ENCODE peak calls at places on chromosomes 12 and 14, in seven cellular contexts. M is GM12878; Q is RWPE2; F is pancreas; B is heart left ventricle; X is PC-3; D is CD8-positive, alpha-beta T cell. P is an unnamed sample. For H3K4me1, the result is how much of the 10 kb centered on the place peaks cover.

GRCh38 chr12:53869500-53869899 is 69.1 kb upstream of the HOXC13 start:
- ATAC-seq in Q (peak), M (no peak), B (no peak), F (peak), X (no peak), D (no peak), P (no peak)

GRCh38 chr14:64118892-64119291 is 175.3 kb downstream of the ESR2 start:
- ATAC-seq in D (no peak), B (no peak), Q (no peak), F (peak), M (no peak), X (peak), P (no peak)

GRCh38 chr14:92033912-92034687 is 5.8 kb downstream of the TRIP11 start:
- ATAC-seq in F (peak), D (no peak), M (no peak), B (no peak), Q (no peak), X (no peak), P (no peak)

GRCh38 chr14:91737619-91738018 is 5.7 kb upstream of the CATSPERB start:
- ATAC-seq in X (no peak), M (no peak), Q (peak), B (no peak), D (no peak), F (no peak), P (no peak)

GRCh38 chr14:99320621-99321235 is 48.7 kb upstream of the BCL11B start:
- ATAC-seq in X (no peak), B (no peak), D (peak), Q (no peak), F (no peak), M (peak), P (no peak)

GRCh38 chr12:92977326-92977725 is 48.2 kb upstream of the EEA1 start:
- ATAC-seq in D (peak), F (no peak), B (peak), X (no peak), Q (no peak), M (no peak), P (no peak)

GRCh38 chr14:61502459-61503093 is 181.2 kb downstream of the PRKCH start:
- ATAC-seq in Q (peak), X (no peak), M (peak), B (no peak), F (no peak), D (peak), P (no peak)

GRCh38 chr12:93060071-93060665 is 131.1 kb upstream of the EEA1 start:
- ATAC-seq in X (no peak), Q (no peak), F (peak), D (no peak), M (peak), B (no peak), P (no peak)

GRCh38 chr14:69291891-69292586 is 32.1 kb downstream of the GALNT16 start:
- ATAC-seq in B (peak), D (no peak), M (no peak), X (no peak), F (no peak), Q (peak), P (no peak)

GRCh38 chr12:117105902-117106301 is 6.7 kb upstream of the TESC start:
- ATAC-seq in M (peak), F (no peak), X (peak), D (peak), Q (peak), B (no peak), P (no peak)

GRCh38 chr14:55546212-55546874 is 33.7 kb upstream of the KTN1 start:
- ATAC-seq in B (no peak), M (peak), X (no peak), D (no peak), F (no peak), Q (no peak), P (no peak)

GRCh38 chr12:5293773-5294172 is 138.1 kb upstream of the NTF3 start:
- ATAC-seq in M (no peak), B (no peak), D (no peak), F (no peak), Q (no peak), X (no peak), P (no peak)

GRCh38 chr12:72072613-72073212 is 134.1 kb downstream of the TPH2 start:
- ATAC-seq in D (no peak), B (no peak), M (no peak), X (no peak), F (no peak), Q (no peak), P (no peak)

GRCh38 chr14:51168220-51168613 is 71.8 kb upstream of the TMX1 start:
- ATAC-seq in D (no peak), F (no peak), M (no peak), B (no peak), Q (no peak), X (no peak), P (no peak)

GRCh38 chr14:68936476-68936875 is 42.6 kb downstream of the ACTN1 start:
- ATAC-seq in M (no peak), Q (no peak), B (no peak), D (no peak), X (no peak), F (peak), P (no peak)

GRCh38 chr14:21825147-21825743 is 151.6 kb upstream of the OR4E1 start:
- ATAC-seq in Q (peak), F (peak), X (no peak), D (peak), B (no peak), M (peak), P (no peak)

GRCh38 chr14:75597149-75597548 is 18.7 kb downstream of the FLVCR2 start:
- ATAC-seq in Q (no peak), M (no peak), X (no peak), B (no peak), F (peak), D (no peak), P (no peak)

GRCh38 chr14:104356738-104357688 is 218.6 kb downstream of the KIF26A start:
- ATAC-seq in F (no peak), X (no peak), Q (no peak), M (no peak), B (no peak), D (no peak), P (no peak)

GRCh38 chr12:126243814-126244213 is 1178.6 kb downstream of the AACS start:
- ATAC-seq in D (no peak), M (no peak), B (no peak), F (no peak), X (no peak), Q (no peak), P (no peak)

GRCh38 chr14:73426877-73427276 is 31.5 kb downstream of the NUMB start:
- ATAC-seq in Q (no peak), F (peak), M (peak), X (no peak), B (peak), D (no peak), P (peak)

GRCh38 chr14:30223385-30223785 is 295.7 kb upstream of the PRKD1 start:
- ATAC-seq in Q (peak), B (peak), M (no peak), X (peak), D (no peak), F (peak), P (peak)

GRCh38 chr12:76337583-76337982 is 10.6 kb downstream of the BBS10 start:
- ATAC-seq in F (no peak), D (no peak), B (no peak), Q (peak), M (no peak), X (peak), P (no peak)

GRCh38 chr14:44035707-44036106 is 471.4 kb downstream of the FSCB start:
- ATAC-seq in F (no peak), B (no peak), Q (no peak), M (no peak), D (no peak), X (peak), P (no peak)

GRCh38 chr14:44040561-44040960 is 466.5 kb downstream of the FSCB start:
- ATAC-seq in F (no peak), B (no peak), Q (no peak), D (no peak), X (no peak), M (no peak), P (no peak)

DNA sequence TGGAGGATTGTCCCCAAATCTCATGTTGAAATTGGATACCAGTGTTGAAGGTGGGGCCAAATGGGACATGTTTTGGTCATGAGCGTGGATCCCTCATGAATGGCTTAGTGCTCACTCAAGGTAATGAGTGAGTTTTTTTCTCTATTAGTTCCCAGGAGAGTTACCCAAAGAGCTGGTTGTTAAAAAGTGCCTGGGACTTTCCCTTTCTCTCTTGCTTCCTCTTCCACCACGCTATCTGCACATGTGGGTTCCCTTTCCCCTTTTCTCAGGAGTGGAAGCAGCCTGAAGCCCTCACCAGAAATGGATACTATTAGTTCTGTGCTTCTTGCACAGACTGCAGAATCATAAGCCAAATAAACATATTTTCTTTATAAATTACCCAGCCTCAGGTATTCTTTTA is 465.4 kb downstream of the FSCB start:
- ATAC-seq in F (no peak), D (no peak), Q (no peak), M (no peak), B (no peak), X (no peak), P (no peak)
- H3K27ac ChIP-seq in F (no peak), D (no peak), Q (no peak), M (no peak), B (no peak), X (no peak), P (no peak)

GRCh38 chr14:79091381-79091963 is 921.3 kb downstream of the NRXN3 start:
- ATAC-seq in B (no peak), Q (no peak), M (no peak), D (no peak), F (peak), X (no peak), P (no peak)

GRCh38 chr14:79098324-79098723 is 928.2 kb downstream of the NRXN3 start:
- ATAC-seq in X (no peak), D (no peak), Q (no peak), M (no peak), B (no peak), F (no peak), P (no peak)

GRCh38 chr14:79090781-79091180 is 920.6 kb downstream of the NRXN3 start:
- ATAC-seq in X (no peak), M (no peak), F (no peak), D (no peak), Q (no peak), B (no peak), P (no peak)

DNA sequence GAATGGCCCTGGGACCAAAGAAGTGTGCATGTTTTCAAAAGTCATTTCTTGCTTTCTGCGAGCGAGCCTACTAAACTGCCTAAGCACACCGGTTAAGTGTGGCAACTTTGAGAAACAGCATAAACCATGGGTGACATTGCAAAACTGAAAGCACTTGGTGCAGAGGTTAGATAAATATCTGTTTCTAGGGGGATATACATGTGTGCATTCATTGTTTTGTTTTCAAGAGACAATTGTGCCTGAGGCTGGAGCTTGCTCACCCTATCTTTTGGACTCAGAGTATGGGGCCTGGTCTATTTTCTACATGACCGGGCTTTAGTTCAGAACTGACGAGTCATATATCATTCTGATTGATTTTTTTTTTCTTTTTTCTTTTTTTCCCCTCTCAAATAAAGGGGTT is 923.4 kb downstream of the NRXN3 start:
- ATAC-seq in M (peak), F (no peak), D (no peak), Q (no peak), B (no peak), X (no peak), P (no peak)
- H3K4me1 ChIP-seq in M (under half), F (under half), D (under half), Q (under half), B (under half), X (under half), P (under half)

GRCh38 chr12:85310456-85311076 is 30.5 kb downstream of the ALX1 start:
- ATAC-seq in F (no peak), B (no peak), X (peak), M (no peak), Q (no peak), D (no peak), P (no peak)
- TF ChIP-seq CTCF in F (no peak), B (peak), X (peak), M (peak), Q (peak), D (peak), P (no peak)

DNA sequence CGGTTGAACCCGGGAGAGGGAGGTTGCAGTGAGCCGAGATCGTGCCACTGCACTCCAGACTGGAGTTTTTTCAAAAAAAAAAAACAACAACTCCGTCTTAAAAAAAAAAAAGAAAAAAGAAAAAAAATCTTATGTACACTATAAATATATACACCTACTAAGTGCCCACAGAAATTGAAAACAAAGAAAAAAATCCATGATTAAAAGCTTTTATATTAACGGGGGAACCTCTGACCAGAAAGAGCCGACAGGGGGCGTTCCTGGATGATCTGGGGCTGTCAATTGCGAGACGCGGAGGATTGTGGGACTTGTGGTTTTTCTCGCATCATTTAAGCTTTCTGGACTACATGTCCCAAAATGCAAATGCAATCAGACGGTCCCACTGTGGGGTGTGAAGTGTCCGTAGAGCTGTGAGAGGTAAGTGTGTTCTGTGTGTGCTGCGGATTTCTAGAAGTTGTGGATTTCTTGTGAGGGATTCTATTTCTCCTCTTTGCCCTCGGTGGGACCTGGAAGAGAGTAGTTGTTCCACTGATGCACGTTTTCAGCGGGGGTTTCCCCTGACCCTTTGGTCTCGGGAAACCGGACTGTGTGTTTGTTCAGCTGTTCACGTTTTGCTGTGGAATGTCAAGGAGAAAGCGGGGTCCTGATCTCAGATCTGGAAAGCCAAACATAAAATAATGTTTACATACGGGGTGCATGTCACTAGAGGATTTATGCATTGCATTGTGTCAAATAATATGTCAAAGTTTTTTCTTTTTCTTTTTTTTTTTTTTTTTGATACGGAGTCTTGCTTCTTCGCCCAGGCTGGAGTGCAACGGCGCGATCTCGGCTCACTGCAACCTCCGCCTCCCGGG is at the start of gene SIRT4:
- ATAC-seq in Q (peak), B (peak), X (peak), M (peak), F (peak), D (peak), P (peak)
- H3K27ac ChIP-seq in Q (no peak), B (peak), X (no peak), M (peak), F (peak), D (peak), P (peak)

GRCh38 chr12:26112232-26112631 is 12.6 kb downstream of the BHLHE41 start:
- ATAC-seq in Q (no peak), X (no peak), F (no peak), M (no peak), B (no peak), D (no peak), P (no peak)

GRCh38 chr12:26113853-26114719 is 10.8 kb downstream of the BHLHE41 start:
- ATAC-seq in X (peak), F (peak), B (peak), M (peak), Q (peak), D (peak), P (peak)

GRCh38 chr12:26113194-26113654 is 11.6 kb downstream of the BHLHE41 start:
- ATAC-seq in B (peak), X (peak), Q (no peak), D (no peak), F (peak), M (no peak), P (peak)

GRCh38 chr12:26114720-26115406 is 10.0 kb downstream of the BHLHE41 start:
- ATAC-seq in M (no peak), X (no peak), D (no peak), Q (no peak), F (peak), B (no peak), P (no peak)

DNA sequence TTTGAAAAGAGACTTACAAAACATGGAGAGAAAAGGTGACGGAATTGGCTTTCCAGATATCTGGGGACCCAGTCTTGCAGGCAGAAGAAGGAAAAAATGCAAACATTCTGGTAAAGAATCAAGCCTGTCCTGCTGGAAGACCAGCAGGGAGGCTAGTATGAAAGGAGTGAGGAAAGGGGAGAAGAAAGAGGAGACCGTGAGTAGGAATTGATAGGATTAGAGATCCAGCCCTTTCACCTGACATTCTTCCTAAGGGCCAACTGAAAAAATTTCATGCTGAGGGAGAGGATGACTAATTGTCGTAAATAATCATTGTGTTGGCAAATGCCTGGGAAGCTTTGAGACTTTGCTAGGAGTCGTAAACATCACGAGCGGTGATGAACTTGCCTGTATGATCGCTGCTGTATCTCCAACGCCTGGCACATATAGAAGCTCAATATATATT is 12.1 kb downstream of the BHLHE41 start:
- ATAC-seq in D (no peak), B (no peak), Q (no peak), F (no peak), M (no peak), X (peak), P (no peak)
- H3K4me1 ChIP-seq in D (under half), B (under half), Q (under half), F (under half), M (under half), X (under half), P (under half)

GRCh38 chr12:44314007-44314500 is 478.2 kb downstream of the TMEM117 start:
- ATAC-seq in M (no peak), B (no peak), F (no peak), X (peak), D (no peak), Q (no peak), P (no peak)

GRCh38 chr12:44313188-44313587 is 477.3 kb downstream of the TMEM117 start:
- ATAC-seq in M (no peak), Q (no peak), D (no peak), B (no peak), F (no peak), X (no peak), P (no peak)

DNA sequence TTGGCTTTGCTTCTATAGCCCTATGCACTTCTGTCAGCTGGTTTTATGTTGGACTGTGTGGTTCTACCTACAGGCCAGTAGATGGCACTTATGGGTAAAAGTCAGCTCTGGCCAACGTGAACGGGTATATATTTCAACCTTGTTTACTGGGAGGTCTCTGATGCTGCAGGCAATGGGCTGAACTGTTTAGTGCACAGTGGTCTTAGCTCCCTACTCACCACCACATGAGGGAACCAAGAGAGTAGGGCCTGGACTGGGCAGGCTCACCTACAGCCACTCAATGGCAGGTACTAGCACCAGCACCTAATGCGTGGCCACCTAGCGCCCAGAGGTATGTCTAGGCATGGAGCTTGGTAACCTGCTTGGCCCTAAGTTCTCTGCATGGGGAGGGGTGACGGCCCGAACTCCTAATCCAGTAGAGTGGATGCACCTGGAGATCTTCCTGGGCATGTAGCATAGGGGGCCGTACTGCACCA is 481.8 kb downstream of the TMEM117 start:
- ATAC-seq in F (peak), D (no peak), X (peak), Q (peak), B (peak), M (peak), P (no peak)
- TF ChIP-seq CTCF in F (no peak), D (no peak), X (peak), Q (peak), B (peak), M (peak), P (no peak)

P was measured in gastroesophageal sphincter.